ENCODE peak calls at places on chromosome 4, in four cellular contexts. One of them, this sample, is unnamed.

GRCh38 chr4:28675582-28675981 is 1814.9 kb downstream of the STIM2 start:
- DNase-seq in HT1080: no peak
- DNase-seq in A172: no peak
- DNase-seq in activated CD4-positive, alpha-beta T cell treated with anti-CD3 and anti-CD28 coated beads, Interleukin-2, amount 50 U/mL, for 1 hour: no peak
- DNase-seq in this sample: no peak

GRCh38 chr4:26235500-26235899 is 85.3 kb upstream of the RBPJ start:
- DNase-seq in HT1080: peak
- DNase-seq in A172: no peak
- DNase-seq in activated CD4-positive, alpha-beta T cell treated with anti-CD3 and anti-CD28 coated beads, Interleukin-2, amount 50 U/mL, for 1 hour: no peak
- DNase-seq in this sample: no peak

GRCh38 chr4:151541438-151542071 is 132.6 kb downstream of the FHIP1A start:
- DNase-seq in HT1080: peak
- DNase-seq in A172: peak
- DNase-seq in activated CD4-positive, alpha-beta T cell treated with anti-CD3 and anti-CD28 coated beads, Interleukin-2, amount 50 U/mL, for 1 hour: no peak
- DNase-seq in this sample: no peak

GRCh38 chr4:101941816-101942358 is 151.4 kb downstream of the BANK1 start:
- DNase-seq in HT1080: no peak
- DNase-seq in A172: no peak
- DNase-seq in activated CD4-positive, alpha-beta T cell treated with anti-CD3 and anti-CD28 coated beads, Interleukin-2, amount 50 U/mL, for 1 hour: no peak
- DNase-seq in this sample: no peak

GRCh38 chr4:145389566-145389965 is 92.1 kb upstream of the SMAD1 start:
- DNase-seq in HT1080: no peak
- DNase-seq in A172: no peak
- DNase-seq in activated CD4-positive, alpha-beta T cell treated with anti-CD3 and anti-CD28 coated beads, Interleukin-2, amount 50 U/mL, for 1 hour: no peak
- DNase-seq in this sample: no peak

GRCh38 chr4:2042207-2042946 is 16.8 kb upstream of the NAT8L start:
- DNase-seq in HT1080: no peak
- DNase-seq in A172: no peak
- DNase-seq in activated CD4-positive, alpha-beta T cell treated with anti-CD3 and anti-CD28 coated beads, Interleukin-2, amount 50 U/mL, for 1 hour: peak
- DNase-seq in this sample: peak

GRCh38 chr4:12778191-12778590 is 705.9 kb downstream of the RAB28 start:
- DNase-seq in HT1080: no peak
- DNase-seq in A172: no peak
- DNase-seq in activated CD4-positive, alpha-beta T cell treated with anti-CD3 and anti-CD28 coated beads, Interleukin-2, amount 50 U/mL, for 1 hour: no peak
- DNase-seq in this sample: no peak

GRCh38 chr4:24842356-24842755 is 47.0 kb downstream of the SOD3 start:
- DNase-seq in HT1080: no peak
- DNase-seq in A172: no peak
- DNase-seq in activated CD4-positive, alpha-beta T cell treated with anti-CD3 and anti-CD28 coated beads, Interleukin-2, amount 50 U/mL, for 1 hour: no peak
- DNase-seq in this sample: no peak

GRCh38 chr4:153792007-153792892 is 3.4 kb upstream of the SFRP2 start:
- DNase-seq in HT1080: no peak
- DNase-seq in A172: no peak
- DNase-seq in activated CD4-positive, alpha-beta T cell treated with anti-CD3 and anti-CD28 coated beads, Interleukin-2, amount 50 U/mL, for 1 hour: no peak
- DNase-seq in this sample: no peak

This sample was measured in naive thymus-derived CD4-positive, alpha-beta T cell.